ENCODE peak calls at places on chromosomes 6 and 20, in nine cellular contexts. T is epithelial cell of proximal tubule; E is AG09309; Y is GM13976; K is psoas muscle; A is fibroblast of pulmonary artery; R is CD4-positive, alpha-beta T cell; D is choroid plexus epithelial cell; O is left ventricle myocardium inferior. X is an unnamed sample.

GRCh38 chr6:56091159-56091869 is 156.1 kb downstream of the COL21A1 start:
- DNase-seq in O (no peak), D (peak; percentile 96), K (no peak), R (no peak), Y (no peak), T (peak; percentile 84), E (peak; percentile 72), A (peak; percentile 88), X (no peak)

GRCh38 chr20:11772226-11772730 is 145.4 kb upstream of the BTBD3 start:
- DNase-seq in R (no peak), Y (no peak), E (no peak), A (no peak), O (no peak), D (no peak), T (no peak), K (no peak), X (no peak)

GRCh38 chr6:131761061-131761761 is 46.6 kb upstream of the ENPP1 start:
- DNase-seq in E (peak; percentile 48), R (no peak), D (peak; percentile 14), Y (no peak), K (no peak), A (peak; percentile 12), O (no peak), T (peak; percentile 12), X (no peak)

GRCh38 chr20:290081-290831 is at the start of gene C20orf96:
- DNase-seq in E (peak; percentile 68), Y (peak; percentile 97), R (peak; percentile 72), A (peak; percentile 96), O (peak; percentile 93), T (peak; percentile 68), K (peak; percentile 95), D (peak; percentile 97), X (peak; percentile 76)

GRCh38 chr6:106671651-106672050 is 42.3 kb downstream of the QRSL1 start:
- DNase-seq in A (no peak), D (no peak), E (no peak), K (no peak), Y (no peak), T (no peak), R (no peak), O (no peak), X (no peak)

GRCh38 chr20:34709044-34709835 is 5.1 kb downstream of the TP53INP2 start:
- DNase-seq in Y (peak; percentile 94), K (peak; percentile 89), R (peak; percentile 57), A (peak; percentile 75), D (peak; percentile 75), T (no peak), E (no peak), O (peak; percentile 89), X (peak; percentile 81)

GRCh38 chr6:17015551-17016381 is 86.1 kb upstream of the STMND1 start:
- DNase-seq in A (peak; percentile 39), R (peak; percentile 18), K (no peak), E (no peak), D (peak; percentile 55), O (peak; percentile 29), Y (no peak), T (no peak), X (no peak)

GRCh38 chr6:109896333-109896732 is 81.8 kb upstream of the GPR6 start:
- DNase-seq in T (no peak), O (no peak), R (no peak), D (peak; percentile 30), K (no peak), A (no peak), E (no peak), Y (no peak), X (no peak)

GRCh38 chr20:56217820-56218219 is 30.7 kb upstream of the MC3R start:
- DNase-seq in Y (no peak), E (no peak), A (no peak), T (no peak), K (no peak), D (no peak), O (no peak), R (no peak), X (no peak)

GRCh38 chr6:21928715-21929298 is 335.3 kb downstream of the SOX4 start:
- DNase-seq in E (no peak), O (no peak), D (no peak), T (no peak), K (no peak), R (no peak), Y (no peak), A (no peak), X (no peak)

GRCh38 chr20:22687676-22688360 is 103.4 kb upstream of the FOXA2 start:
- DNase-seq in T (no peak), D (no peak), A (no peak), K (no peak), E (no peak), R (no peak), Y (no peak), O (no peak), X (no peak)

GRCh38 chr20:13325033-13325432 is 104.0 kb downstream of the ISM1 start:
- DNase-seq in D (peak; percentile 61), E (no peak), T (no peak), A (peak; percentile 45), R (no peak), Y (no peak), K (no peak), O (no peak), X (no peak)

GRCh38 chr6:37306624-37307222 is 47.1 kb upstream of the RNF8 start:
- DNase-seq in R (no peak), A (no peak), K (no peak), T (no peak), O (no peak), E (no peak), D (no peak), Y (no peak), X (no peak)

GRCh38 chr6:44178424-44179071 is 19.9 kb downstream of the CAPN11 start:
- DNase-seq in Y (no peak), O (no peak), K (no peak), D (no peak), A (no peak), R (no peak), E (no peak), T (no peak), X (no peak)

GRCh38 chr20:30922129-30922528 is 335.3 kb upstream of the DEFB115 start:
- DNase-seq in D (no peak), R (no peak), O (no peak), E (no peak), T (no peak), A (no peak), K (no peak), Y (peak; percentile 6), X (no peak)

DNA sequence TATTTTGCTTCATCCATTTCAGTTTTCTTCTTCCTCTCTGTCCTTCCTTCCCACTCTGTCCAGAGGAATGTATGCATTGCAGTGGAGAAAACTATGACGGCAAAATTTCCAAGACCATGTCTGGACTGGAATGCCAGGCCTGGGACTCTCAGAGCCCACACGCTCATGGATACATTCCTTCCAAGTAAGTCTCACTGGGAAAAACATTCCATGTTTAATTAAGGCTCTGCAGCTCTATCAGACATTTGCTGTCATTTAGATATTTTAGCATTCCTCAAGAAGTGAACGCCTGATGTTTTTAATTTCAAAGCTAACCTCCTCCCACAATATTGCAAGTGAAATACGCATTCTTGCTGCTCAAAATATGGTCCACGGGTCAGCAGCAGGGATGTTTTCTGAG is 12.7 kb downstream of the PLG start:
- DNase-seq in O (no peak), R (no peak), Y (no peak), D (no peak), E (peak; percentile 8), T (no peak), A (no peak), K (no peak), X (no peak)
- TF ChIP-seq CTCF in O (no peak), R (no peak), Y (no peak), D (no peak), E (no peak), T (no peak), A (no peak), K (no peak), X (no peak)

DNA sequence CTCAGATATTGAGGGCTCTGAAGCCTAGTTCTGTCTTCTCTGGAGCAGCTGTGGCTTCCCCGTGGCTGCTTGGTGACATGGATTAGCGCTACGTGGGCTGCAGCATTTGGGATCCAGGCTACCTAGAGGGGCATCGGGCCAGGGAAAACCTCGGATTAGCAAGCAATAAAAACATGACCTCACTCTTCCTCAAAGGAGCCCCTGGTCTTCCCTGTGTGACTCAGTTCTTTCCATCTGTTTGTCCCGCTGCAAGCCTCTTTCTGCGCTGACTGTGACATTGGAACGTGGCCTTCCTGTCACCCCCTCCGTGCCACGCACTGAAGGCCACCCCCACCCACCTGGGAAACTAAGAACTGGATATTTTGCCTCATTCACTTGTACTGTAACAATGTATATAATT is 3.6 kb downstream of the MRGBP start:
- DNase-seq in K (no peak), O (no peak), E (no peak), A (no peak), R (no peak), T (no peak), Y (no peak), D (no peak), X (no peak)
- TF ChIP-seq CTCF in K (no peak), O (no peak), E (no peak), A (no peak), R (no peak), T (no peak), Y (no peak), D (no peak), X (no peak)

GRCh38 chr6:118327237-118327636 is 220.9 kb upstream of the PLN start:
- DNase-seq in K (no peak), D (no peak), E (no peak), A (no peak), R (no peak), O (no peak), T (no peak), Y (no peak), X (no peak)
- TF ChIP-seq CTCF in K (no peak), D (no peak), E (no peak), A (no peak), R (no peak), O (no peak), T (no peak), Y (no peak), X (no peak)

GRCh38 chr6:168559574-168560098 is 118.7 kb downstream of the SMOC2 start:
- DNase-seq in T (no peak), E (no peak), Y (no peak), K (no peak), A (peak; percentile 16), R (no peak), D (no peak), O (no peak), X (no peak)

GRCh38 chr6:168565112-168565511 is 124.1 kb downstream of the SMOC2 start:
- DNase-seq in R (no peak), T (no peak), E (no peak), K (no peak), Y (no peak), D (no peak), O (no peak), A (no peak), X (no peak)

GRCh38 chr6:168560126-168560525 is 119.1 kb downstream of the SMOC2 start:
- DNase-seq in D (no peak), A (no peak), K (no peak), O (no peak), T (no peak), R (no peak), E (no peak), Y (no peak), X (no peak)

GRCh38 chr6:168562576-168563151 is 121.7 kb downstream of the SMOC2 start:
- DNase-seq in K (no peak), T (no peak), E (no peak), A (no peak), Y (no peak), D (no peak), O (no peak), R (no peak), X (no peak)

GRCh38 chr6:168563656-168564055 is 122.7 kb downstream of the SMOC2 start:
- DNase-seq in A (no peak), E (no peak), R (no peak), O (no peak), D (no peak), Y (no peak), T (no peak), K (no peak), X (no peak)
- TF ChIP-seq CTCF in A (no peak), E (no peak), R (no peak), O (no peak), D (no peak), Y (no peak), T (no peak), K (no peak), X (no peak)

X was measured in omental fat pad.